ENCODE peak calls at places on chromosome 14, in five cellular contexts. E is fibroblast of lung, P is PC-9, K is osteoblast, N is IMR-90. F is an unnamed sample.

GRCh38 chr14:90105756-90106155 is 44.0 kb downstream of the KCNK13 start:
- DNase-seq in K (no peak), P (no peak), E (no peak), N (no peak), F (no peak)

GRCh38 chr14:89221109-89221508 is 195.9 kb downstream of the FOXN3 start:
- DNase-seq in E (peak; percentile 77), P (no peak), N (peak; percentile 84), K (peak; percentile 85), F (peak; percentile 82)

GRCh38 chr14:65224799-65225198 is 122.5 kb upstream of the MAX start:
- DNase-seq in K (no peak), P (peak; percentile 18), E (no peak), N (no peak), F (no peak)

GRCh38 chr14:101481557-101481956 is 79.7 kb upstream of the DIO3 start:
- DNase-seq in P (no peak), K (no peak), E (no peak), N (no peak), F (no peak)

GRCh38 chr14:68654471-68654941 is 138.4 kb downstream of the ZFP36L1 start:
- DNase-seq in N (no peak), P (no peak), K (no peak), E (no peak), F (no peak)

GRCh38 chr14:75977544-75977943 is 4.3 kb downstream of the TGFB3 start:
- DNase-seq in N (no peak), E (no peak), P (peak; percentile 67), K (no peak), F (no peak)

GRCh38 chr14:31283153-31283552 is 75.6 kb upstream of the HECTD1 start:
- DNase-seq in N (no peak), K (no peak), E (no peak), P (no peak), F (no peak)

GRCh38 chr14:23119362-23120327 is 590 bp upstream of the CEBPE start:
- DNase-seq in E (no peak), P (no peak), K (no peak), N (no peak), F (no peak)

GRCh38 chr14:28656704-28657255 is 109.8 kb upstream of the FOXG1 start:
- DNase-seq in E (no peak), N (no peak), K (no peak), P (no peak), F (peak; percentile 67)

GRCh38 chr14:96307434-96307833 is 51.4 kb downstream of the BDKRB1 start:
- DNase-seq in K (no peak), N (no peak), E (no peak), P (no peak), F (no peak)
- TF ChIP-seq CTCF in K (no peak), N (no peak), E (no peak), P (no peak), F (no peak)

DNA sequence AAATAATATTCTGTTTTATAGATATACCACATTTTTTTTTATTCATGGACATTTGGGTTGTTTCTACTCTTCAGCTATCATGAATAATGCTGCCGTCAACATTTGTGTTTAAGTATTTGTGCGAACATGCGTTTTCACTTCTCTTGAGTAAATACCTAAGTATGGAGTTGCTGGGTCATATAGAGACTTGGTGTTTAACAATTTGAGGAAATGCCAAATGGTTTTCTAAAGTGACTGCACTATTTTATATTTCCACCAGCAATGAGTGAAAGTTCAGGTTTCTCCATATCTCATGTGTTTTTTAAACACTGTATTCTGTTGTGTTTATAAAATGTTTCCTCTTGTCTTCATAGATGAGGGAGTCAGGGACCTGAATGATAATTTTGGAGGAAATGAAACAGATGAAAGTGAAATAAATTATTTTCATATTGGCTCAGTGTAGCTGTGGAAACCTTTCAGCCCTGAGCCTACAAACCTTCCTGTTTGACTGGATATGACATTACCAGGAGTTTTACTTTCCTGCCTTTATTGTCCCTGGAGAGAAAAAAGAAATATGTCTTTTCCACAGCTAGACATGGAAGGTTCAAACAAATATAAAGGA is 26.3 kb downstream of the DAAM1 start:
- DNase-seq in K (no peak), E (no peak), N (no peak), P (no peak), F (no peak)
- H3K4me2 ChIP-seq in K (no peak overlapping the region), E (peak overlapping the region; percentile 61), N (no peak overlapping the region), P (no peak overlapping the region), F (no peak overlapping the region)

GRCh38 chr14:73644531-73645247 is at the start of gene DNAL1:
- DNase-seq in P (peak; percentile 71), K (peak; percentile 98), E (peak; percentile 88), N (peak; percentile 85), F (peak; percentile 73)
- TF ChIP-seq CTCF in P (no peak), K (no peak), E (no peak), N (no peak), F (no peak)

GRCh38 chr14:79515158-79515557 is 696.1 kb downstream of the DIO2 start:
- DNase-seq in E (no peak), N (no peak), K (no peak), P (no peak), F (no peak)
- H3K4me2 ChIP-seq in E (no peak overlapping the region), N (peak overlapping the region; percentile 56), K (peak overlapping the region; percentile 57), P (no peak overlapping the region), F (peak overlapping the region; percentile 81)

DNA sequence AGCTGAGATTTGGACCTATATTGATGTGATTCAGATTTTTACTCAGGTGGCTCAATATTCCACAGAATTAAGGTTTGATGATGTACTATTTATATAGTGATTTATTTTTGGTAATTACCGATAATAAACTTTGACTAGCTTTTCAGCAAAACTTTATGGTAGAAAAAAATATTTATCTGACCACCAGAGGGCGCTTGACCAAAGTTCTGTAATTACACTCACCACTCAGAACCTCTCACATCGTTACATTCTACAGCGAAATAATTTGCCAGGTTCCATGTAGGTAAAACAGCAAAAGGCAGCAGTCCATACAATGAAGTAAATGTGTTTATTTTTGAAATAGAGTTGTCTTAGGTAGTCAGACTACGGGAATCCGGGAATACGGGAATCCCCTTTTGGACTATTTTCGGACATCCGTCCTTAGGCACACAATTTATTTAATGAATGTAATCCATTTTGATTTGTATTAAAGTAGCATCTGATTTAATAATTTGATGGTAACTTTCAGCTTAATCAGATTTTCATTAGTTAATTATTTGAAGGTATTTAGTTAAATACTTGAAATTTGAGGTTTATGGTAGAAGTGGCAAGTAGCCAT is 143.0 kb upstream of the DDHD1 start:
- DNase-seq in P (no peak), K (no peak), N (peak; percentile 45), E (peak; percentile 69), F (peak; percentile 6)
- TF ChIP-seq CTCF in P (peak; percentile 85), K (peak; percentile 64), N (peak; percentile 55), E (peak; percentile 46), F (peak; percentile 57)

GRCh38 chr14:99415496-99416281 is 65.0 kb downstream of the SETD3 start:
- DNase-seq in E (peak; percentile 85), K (peak; percentile 93), P (peak; percentile 52), N (peak; percentile 82), F (peak; percentile 57)

GRCh38 chr14:99410019-99410418 is 70.6 kb downstream of the SETD3 start:
- DNase-seq in K (no peak), P (no peak), N (no peak), E (no peak), F (no peak)

GRCh38 chr14:99413172-99413571 is 67.5 kb downstream of the SETD3 start:
- DNase-seq in P (no peak), K (peak; percentile 54), E (no peak), N (no peak), F (peak; percentile 14)

GRCh38 chr14:99413972-99414371 is 66.7 kb downstream of the SETD3 start:
- DNase-seq in K (no peak), P (no peak), E (no peak), N (no peak), F (no peak)

DNA sequence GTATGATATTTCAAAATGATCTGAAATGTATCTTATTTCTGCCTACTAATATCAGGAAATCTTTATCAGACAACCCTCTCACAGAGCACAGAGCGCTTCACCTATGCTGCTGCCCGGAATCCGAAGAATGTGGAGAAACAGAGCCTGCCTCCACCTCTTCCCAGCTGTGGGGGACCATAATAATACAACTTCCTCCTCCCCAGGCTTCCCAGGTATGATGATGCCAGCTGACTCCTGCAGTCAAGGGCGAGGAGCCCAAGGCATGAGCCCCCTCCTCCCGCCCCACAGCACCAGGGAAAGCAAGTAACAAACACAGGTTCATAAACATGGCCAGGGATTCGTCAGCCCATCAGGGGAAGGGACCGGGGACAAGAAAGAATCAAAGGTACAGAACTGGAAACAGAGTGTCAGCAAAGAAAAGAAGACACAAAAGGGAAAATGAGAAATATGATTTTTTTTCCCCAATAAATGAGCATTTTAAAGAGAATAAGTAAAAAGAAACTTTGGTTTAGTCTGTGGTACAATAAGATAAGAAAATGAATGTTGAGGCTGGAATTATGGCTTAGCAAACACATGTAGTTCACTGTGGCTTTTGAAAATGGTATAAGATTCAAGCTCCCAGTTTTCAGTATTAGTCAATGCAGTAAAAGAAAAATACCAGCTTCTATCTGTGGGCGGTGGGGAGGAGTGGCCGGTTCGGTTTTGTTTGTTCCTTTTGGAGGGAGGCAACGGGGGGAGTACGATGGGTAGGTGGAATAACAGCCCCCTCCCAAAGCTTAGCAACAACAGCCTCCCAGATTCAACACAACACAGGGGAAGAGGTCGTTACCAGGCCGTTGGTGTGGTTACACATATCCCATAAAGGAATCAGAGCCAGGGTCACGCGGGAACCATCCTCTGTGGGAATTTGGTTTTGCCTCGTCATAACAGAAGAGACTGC is 68.3 kb downstream of the SETD3 start:
- DNase-seq in E (no peak), N (peak; percentile 25), K (peak; percentile 92), P (no peak), F (peak; percentile 66)
- H3K4me2 ChIP-seq in E (no peak overlapping the region), N (no peak overlapping the region), K (peak overlapping the region; percentile 71), P (no peak overlapping the region), F (peak overlapping the region; percentile 58)

GRCh38 chr14:92469515-92469914 is 44.1 kb upstream of the RIN3 start:
- DNase-seq in P (no peak), N (no peak), K (no peak), E (no peak), F (no peak)
- TF ChIP-seq CTCF in P (no peak), N (no peak), K (no peak), E (no peak), F (no peak)

GRCh38 chr14:60346706-60347105 is 97.7 kb downstream of the PPM1A start:
- DNase-seq in E (peak; percentile 7), N (peak; percentile 4), K (no peak), P (no peak), F (no peak)

GRCh38 chr14:60349663-60350365 is 100.8 kb downstream of the PPM1A start:
- DNase-seq in K (peak; percentile 47), E (peak; percentile 71), N (peak; percentile 56), P (no peak), F (peak; percentile 19)

GRCh38 chr14:60353410-60353809 is 104.4 kb downstream of the PPM1A start:
- DNase-seq in E (no peak), P (no peak), N (no peak), K (no peak), F (no peak)

GRCh38 chr14:60348211-60348610 is 99.2 kb downstream of the PPM1A start:
- DNase-seq in K (no peak), N (no peak), E (no peak), P (no peak), F (no peak)

DNA sequence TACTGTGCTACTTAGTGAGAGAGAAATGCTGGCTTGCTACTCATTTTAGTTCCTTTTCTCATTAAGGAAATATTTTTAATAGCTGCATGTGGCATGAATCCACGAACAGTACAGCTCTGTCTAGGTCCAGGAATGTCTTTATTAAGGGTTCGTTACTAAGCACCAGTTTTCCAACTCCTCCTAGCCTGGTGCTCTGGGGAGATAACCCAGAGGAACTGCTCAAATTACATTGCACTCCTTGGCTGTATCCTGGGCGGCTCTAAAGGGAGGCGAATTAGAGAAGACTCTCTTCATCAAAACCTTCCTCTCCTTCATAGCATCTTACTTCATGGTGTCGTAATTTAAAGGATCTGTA is 101.3 kb downstream of the PPM1A start:
- DNase-seq in K (no peak), N (no peak), P (no peak), E (no peak), F (no peak)
- H3K4me2 ChIP-seq in K (peak overlapping the region; percentile 62), N (peak overlapping the region; percentile 43), P (no peak overlapping the region), E (no peak overlapping the region), F (peak overlapping the region; percentile 14)

F was measured in astrocyte.